ENCODE peak calls at places on chromosomes 4 and X, in four cellular contexts. P is cardiac muscle cell, A is left lung, Z is lower lobe of right lung. D is an unnamed sample.

GRCh38 chr4:107546637-107547036 is 173.4 kb downstream of the PAPSS1 start:
- DNase-seq in P (no peak), A (no peak), Z (no peak), D (no peak)

GRCh38 chr4:16721618-16722291 is 176.7 kb downstream of the LDB2 start:
- DNase-seq in P (no peak), A (no peak), Z (no peak), D (no peak)

GRCh38 chr4:184347251-184348239 is 126.8 kb downstream of the IRF2 start:
- DNase-seq in P (peak; percentile 68), A (no peak), Z (peak; percentile 74), D (peak; percentile 50)

GRCh38 chrX:44874481-44875184 is 1.6 kb downstream of the KDM6A start:
- DNase-seq in P (peak; percentile 28), A (no peak), Z (no peak), D (peak; percentile 19)

GRCh38 chr4:88158360-88159136 is at the start of gene ABCG2:
- DNase-seq in P (peak; percentile 33), A (peak; percentile 82), Z (peak; percentile 68), D (peak; percentile 24)

GRCh38 chr4:38179690-38180299 is 219.6 kb downstream of the PTTG2 start:
- DNase-seq in P (peak; percentile 76), A (no peak), Z (peak; percentile 62), D (peak; percentile 69)

GRCh38 chrX:20585782-20586181 is 319.1 kb upstream of the RPS6KA3 start:
- DNase-seq in P (peak; percentile 25), A (no peak), Z (no peak), D (no peak)

GRCh38 chr4:165464813-165465381 is 86.1 kb downstream of the CPE start:
- DNase-seq in P (peak; percentile 54), A (no peak), Z (no peak), D (no peak)

GRCh38 chr4:173505924-173506779 is 23.9 kb downstream of the HAND2 start:
- DNase-seq in P (peak; percentile 77), A (peak; percentile 78), Z (no peak), D (peak; percentile 82)

GRCh38 chr4:137535718-137536117 is 3.4 kb upstream of the PCDH18 start:
- DNase-seq in P (no peak), A (no peak), Z (no peak), D (no peak)

GRCh38 chr4:17098401-17098800 is 200.0 kb upstream of the LDB2 start:
- DNase-seq in P (no peak), A (no peak), Z (no peak), D (no peak)

GRCh38 chr4:112140536-112140935 is 4.7 kb upstream of the FAM241A start:
- DNase-seq in P (no peak), A (no peak), Z (no peak), D (no peak)

GRCh38 chr4:122481766-122482405 is 25.4 kb upstream of the IL2 start:
- DNase-seq in P (no peak), A (no peak), Z (no peak), D (no peak)

GRCh38 chr4:783133-783541 is 42.8 kb downstream of the CPLX1 start:
- DNase-seq in P (no peak), A (peak; percentile 69), Z (no peak), D (no peak)

GRCh38 chr4:43882470-43882869 is 566.1 kb downstream of the KCTD8 start:
- DNase-seq in P (no peak), A (no peak), Z (no peak), D (no peak)

GRCh38 chrX:150848914-150849365 is 49.5 kb downstream of the CD99L2 start:
- DNase-seq in P (no peak), A (peak; percentile 34), Z (peak; percentile 50), D (no peak)

GRCh38 chrX:39619182-39620009 is 478.4 kb downstream of the BCOR start:
- DNase-seq in P (peak; percentile 15), A (no peak), Z (no peak), D (no peak)

GRCh38 chrX:52422884-52423283 is 54.1 kb downstream of the XAGE2 start:
- DNase-seq in P (no peak), A (no peak), Z (no peak), D (no peak)

GRCh38 chr4:187128226-187128625 is 404.6 kb upstream of the FAT1 start:
- DNase-seq in P (no peak), A (no peak), Z (no peak), D (no peak)

GRCh38 chr4:22634541-22635181 is 58.1 kb upstream of the GBA3 start:
- DNase-seq in P (no peak), A (peak; percentile 80), Z (no peak), D (no peak)

GRCh38 chrX:24133280-24133679 is 16.2 kb upstream of the ZFX start:
- DNase-seq in P (no peak), A (no peak), Z (no peak), D (no peak)

GRCh38 chr4:38141808-38142500 is 181.8 kb downstream of the PTTG2 start:
- DNase-seq in P (no peak), A (no peak), Z (no peak), D (no peak)

GRCh38 chr4:100988876-100989275 is 358.4 kb downstream of the PPP3CA start:
- DNase-seq in P (no peak), A (no peak), Z (no peak), D (no peak)

GRCh38 chr4:78372282-78372988 is 179.1 kb upstream of the ANXA3 start:
- DNase-seq in P (peak; percentile 77), A (no peak), Z (no peak), D (no peak)

GRCh38 chr4:78369691-78370090 is 181.9 kb upstream of the ANXA3 start:
- DNase-seq in P (no peak), A (no peak), Z (no peak), D (no peak)

DNA sequence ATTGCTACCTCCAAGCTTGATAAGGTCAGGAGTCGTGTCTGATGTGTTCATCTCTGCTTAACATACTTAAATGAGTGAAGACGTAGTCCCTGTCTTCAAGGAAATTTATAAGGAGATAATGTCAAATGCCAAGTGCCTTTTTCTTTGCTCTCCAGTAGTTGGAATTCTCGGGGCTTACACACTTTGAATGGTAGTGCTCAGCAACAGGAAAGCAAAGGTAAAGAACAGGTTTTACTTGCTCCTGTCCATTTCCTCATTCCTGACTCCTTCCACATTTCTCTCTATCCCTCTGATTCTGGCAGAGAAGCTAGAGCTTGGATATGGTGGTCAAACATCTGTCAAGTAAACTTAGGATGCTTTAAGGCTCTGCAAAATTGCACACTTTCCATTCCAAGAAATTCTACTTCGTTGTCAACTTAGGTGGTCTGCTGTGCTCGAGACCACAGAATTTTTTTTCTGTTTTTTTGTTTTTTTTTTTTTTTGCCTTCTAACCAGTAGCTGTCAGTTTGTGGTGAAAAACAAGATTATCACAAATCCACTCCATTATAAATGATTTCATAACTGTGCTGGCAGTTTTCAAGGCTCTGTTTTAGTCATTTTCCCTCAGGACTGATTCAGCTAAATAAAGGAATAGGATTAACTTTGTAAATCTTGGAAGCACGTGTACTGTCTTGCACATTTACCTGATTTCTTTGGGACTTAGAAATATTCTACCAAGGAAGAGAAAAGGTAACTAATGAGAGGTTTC is 180.8 kb upstream of the ANXA3 start:
- DNase-seq in P (no peak), A (no peak), Z (no peak), D (no peak)
- H3K4me1 ChIP-seq in P (peaks cover 15% of the 10 kb centered on the region), A (no peaks in the 10 kb centered on the region), Z (no peaks in the 10 kb centered on the region), D (no peaks in the 10 kb centered on the region)

GRCh38 chr4:139176299-139177048 is 544 bp downstream of the ELF2 start:
- DNase-seq in P (peak; percentile 86), A (peak; percentile 97), Z (peak; percentile 89), D (peak; percentile 94)

GRCh38 chr4:139175647-139176298 is 1.2 kb downstream of the ELF2 start:
- DNase-seq in P (no peak), A (no peak), Z (no peak), D (no peak)

GRCh38 chr4:139170932-139171331 is 6.1 kb downstream of the ELF2 start:
- DNase-seq in P (no peak), A (no peak), Z (no peak), D (no peak)

GRCh38 chr4:139167774-139168444 is 9.1 kb downstream of the ELF2 start:
- DNase-seq in P (no peak), A (no peak), Z (no peak), D (no peak)

DNA sequence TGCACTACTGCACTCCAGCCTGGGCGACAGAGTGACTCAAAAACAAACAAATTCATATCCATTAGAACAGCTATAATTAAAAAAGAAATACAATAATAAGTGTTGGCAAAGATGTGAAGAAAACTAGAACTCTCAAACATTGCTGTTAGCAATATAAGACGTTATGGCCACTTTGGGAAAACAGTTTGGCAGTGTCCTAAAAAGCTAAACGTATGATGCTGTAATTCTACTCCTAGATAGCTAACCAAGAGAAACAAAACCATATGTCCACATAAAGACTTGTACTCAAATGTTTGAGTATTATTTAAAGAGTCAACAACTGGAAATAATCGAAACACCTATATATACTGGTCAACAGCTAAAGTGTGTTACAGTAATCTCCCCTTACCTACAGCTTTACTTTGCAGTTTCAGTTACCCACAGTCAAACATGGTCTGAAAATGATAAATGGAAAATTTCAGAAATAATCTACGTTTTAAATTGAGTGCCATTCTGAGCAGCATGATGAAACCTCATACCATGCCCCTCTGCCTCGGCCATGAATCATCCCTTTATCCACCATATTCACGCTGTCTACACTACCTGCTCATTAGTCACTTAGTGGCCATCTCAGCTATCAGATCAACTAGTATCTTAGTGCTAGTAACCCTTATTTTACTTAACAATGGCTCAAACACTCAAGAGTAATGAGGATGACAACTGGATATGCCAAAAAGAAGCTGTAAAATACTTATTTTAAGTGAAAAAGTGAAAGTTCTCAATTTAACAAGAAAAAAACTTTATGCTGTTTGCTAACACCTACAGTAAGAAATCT is 4.9 kb downstream of the ELF2 start:
- DNase-seq in P (no peak), A (no peak), Z (no peak), D (no peak)
- H3K4me1 ChIP-seq in P (peaks cover 11% of the 10 kb centered on the region), A (peaks cover 15% of the 10 kb centered on the region), Z (peaks cover 45% of the 10 kb centered on the region), D (no peaks in the 10 kb centered on the region)

DNA sequence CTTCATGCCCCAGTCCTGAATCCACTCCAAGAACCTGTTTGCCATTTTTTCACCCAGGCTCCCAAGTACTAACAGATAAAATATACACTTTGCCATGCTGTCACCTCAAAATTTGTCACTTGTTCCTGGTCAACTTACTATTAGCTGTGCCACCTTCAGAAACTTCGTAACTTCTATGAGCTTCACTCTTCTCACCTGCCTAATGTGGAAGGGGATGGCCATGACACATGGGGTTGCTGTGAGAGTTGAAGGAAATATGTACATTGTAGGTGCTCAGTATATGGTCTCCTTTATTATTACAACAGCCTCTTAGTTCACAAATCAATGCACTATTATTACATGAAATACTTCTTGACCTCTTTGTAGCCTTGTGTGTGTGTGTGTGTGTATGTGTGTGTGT is 10.4 kb downstream of the TMSB4X start:
- DNase-seq in P (no peak), A (no peak), Z (no peak), D (no peak)
- H3K4me1 ChIP-seq in P (no peaks in the 10 kb centered on the region), A (peaks cover 3% of the 10 kb centered on the region), Z (peaks cover 9% of the 10 kb centered on the region), D (no peaks in the 10 kb centered on the region)

DNA sequence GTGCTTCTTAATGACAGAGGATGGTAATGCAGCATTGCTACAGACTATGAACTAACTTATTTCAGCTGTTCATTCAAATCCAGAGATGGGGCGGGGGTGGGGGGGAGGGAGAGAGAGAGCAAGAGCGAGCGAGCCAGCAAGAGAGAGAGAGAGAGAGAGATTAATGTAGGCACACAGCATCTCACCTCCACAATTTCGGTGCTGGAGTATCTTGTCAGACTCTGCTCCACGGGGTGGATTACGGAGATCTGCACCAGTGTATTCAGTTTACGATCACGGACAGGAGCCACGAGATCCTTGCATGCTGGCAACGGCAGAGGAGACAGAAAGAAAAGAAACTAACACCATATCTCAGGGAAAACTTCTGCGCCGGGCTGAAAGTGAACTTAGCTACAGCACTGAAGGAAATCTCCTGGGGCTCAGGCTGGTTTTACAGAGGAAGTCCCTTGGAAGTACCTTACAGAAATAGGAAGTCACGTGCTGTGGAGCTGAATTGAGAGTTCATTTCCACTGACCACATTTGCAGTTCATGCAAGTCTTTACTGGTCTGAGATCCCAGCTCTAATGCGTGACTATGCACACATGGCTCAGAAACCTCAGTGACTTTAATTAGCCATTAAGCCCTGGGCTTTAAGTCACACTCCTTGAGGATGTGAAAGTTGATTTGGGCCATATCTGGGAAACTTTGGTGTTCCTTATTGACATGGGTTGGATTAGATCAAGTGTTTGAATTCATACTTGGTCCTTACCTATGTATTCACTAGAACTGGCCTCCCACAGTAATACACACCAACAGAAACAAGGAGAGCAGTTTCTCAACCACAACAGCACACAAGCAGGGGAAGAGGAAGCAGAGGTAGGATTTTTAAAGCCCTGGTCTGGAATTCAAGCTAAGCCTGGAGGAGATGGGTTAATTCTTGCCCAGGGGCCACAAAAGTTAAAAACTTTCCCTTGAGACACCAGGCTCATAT is 440.8 kb downstream of the INPP4B start:
- DNase-seq in P (peak; percentile 25), A (no peak), Z (peak; percentile 40), D (peak; percentile 43)
- H3K4me1 ChIP-seq in P (peaks cover 22% of the 10 kb centered on the region), A (no peaks in the 10 kb centered on the region), Z (peaks cover 19% of the 10 kb centered on the region), D (no peaks in the 10 kb centered on the region)

D was measured in tibial artery.